ENCODE peak calls at places on chromosomes 3 and 15, in seven cellular contexts. L, H, R, G, M, E and A are unnamed samples.

GRCh38 chr3:42612928-42613327 is 12.4 kb downstream of the NKTR start:
- DNase-seq in L (no peak), H (no peak), R (no peak), G (no peak), M (no peak), E (no peak), A (no peak)

GRCh38 chr15:81744364-81744763 is 301.5 kb downstream of the MEX3B start:
- DNase-seq in L (no peak), H (no peak), R (no peak), G (no peak), M (no peak), E (no peak), A (no peak)

GRCh38 chr3:173395073-173395411 is 2.5 kb upstream of the NLGN1 start:
- DNase-seq in L (no peak), H (no peak), R (no peak), G (no peak), M (no peak), E (no peak), A (no peak)

GRCh38 chr15:20645956-20646355 is 104.4 kb upstream of the GOLGA6L6 start:
- DNase-seq in L (no peak), H (no peak), R (peak; percentile 73), G (peak; percentile 87), M (peak; percentile 75), E (peak; percentile 31), A (no peak)

GRCh38 chr3:48845170-48845569 is 2.5 kb downstream of the PRKAR2A start:
- DNase-seq in L (no peak), H (no peak), R (no peak), G (no peak), M (no peak), E (no peak), A (no peak)

GRCh38 chr3:15932348-15933300 is 134.8 kb upstream of the ANKRD28 start:
- DNase-seq in L (no peak), H (no peak), R (no peak), G (no peak), M (no peak), E (no peak), A (no peak)

GRCh38 chr15:67884514-67885225 is 44.8 kb upstream of the RNU6-1 start:
- DNase-seq in L (peak; percentile 86), H (no peak), R (peak; percentile 93), G (peak; percentile 83), M (peak; percentile 84), E (peak; percentile 92), A (no peak)

GRCh38 chr3:71532639-71533395 is 50.7 kb downstream of the FOXP1 start:
- DNase-seq in L (no peak), H (no peak), R (no peak), G (peak; percentile 67), M (no peak), E (peak; percentile 25), A (no peak)

GRCh38 chr3:13141991-13142412 is 68.8 kb upstream of the IQSEC1 start:
- DNase-seq in L (peak; percentile 49), H (no peak), R (peak; percentile 46), G (no peak), M (peak; percentile 67), E (no peak), A (no peak)

GRCh38 chr3:21509706-21510105 is 241.3 kb downstream of the ZNF385D start:
- DNase-seq in L (no peak), H (no peak), R (no peak), G (no peak), M (no peak), E (no peak), A (no peak)

GRCh38 chr3:171323934-171324535 is 136.2 kb downstream of the TNIK start:
- DNase-seq in L (no peak), H (no peak), R (no peak), G (no peak), M (no peak), E (no peak), A (no peak)

GRCh38 chr3:170867552-170867951 is 2.4 kb downstream of the RPL22L1 start:
- DNase-seq in L (no peak), H (no peak), R (no peak), G (no peak), M (no peak), E (no peak), A (no peak)

GRCh38 chr3:160564205-160564922 is 1.0 kb downstream of the KPNA4 start:
- DNase-seq in L (no peak), H (no peak), R (no peak), G (no peak), M (no peak), E (peak; percentile 25), A (no peak)

GRCh38 chr3:119184808-119185690 is 11.7 kb downstream of the UPK1B start:
- DNase-seq in L (no peak), H (no peak), R (no peak), G (no peak), M (no peak), E (no peak), A (no peak)

GRCh38 chr3:12423918-12424634 is 60.2 kb upstream of the TSEN2 start:
- DNase-seq in L (no peak), H (no peak), R (no peak), G (no peak), M (no peak), E (no peak), A (no peak)

GRCh38 chr3:172098698-172099494 is 59.5 kb downstream of the FNDC3B start:
- DNase-seq in L (no peak), H (no peak), R (no peak), G (no peak), M (no peak), E (no peak), A (no peak)

GRCh38 chr3:28718074-28718849 is 369.6 kb upstream of the AZI2 start:
- DNase-seq in L (no peak), H (no peak), R (no peak), G (no peak), M (no peak), E (no peak), A (no peak)

GRCh38 chr3:194296448-194296831 is 54.7 kb downstream of the CPN2 start:
- DNase-seq in L (no peak), H (peak; percentile 80), R (peak; percentile 68), G (peak; percentile 57), M (no peak), E (no peak), A (no peak)
- TF ChIP-seq POLR2AphosphoS5 in L (no peak), H (peak; percentile 63), R (peak; percentile 14), G (peak; percentile 61), M (no peak), E (peak; percentile 7), A (peak; percentile 52)

GRCh38 chr3:9951962-9952805 is at the start of gene PRRT3:
- DNase-seq in L (no peak), H (no peak), R (no peak), G (no peak), M (peak; percentile 90), E (peak; percentile 34), A (no peak)
- TF ChIP-seq POLR2A in L (no peak), H (no peak), R (no peak), G (no peak), M (no peak), E (no peak), A (no peak)

DNA sequence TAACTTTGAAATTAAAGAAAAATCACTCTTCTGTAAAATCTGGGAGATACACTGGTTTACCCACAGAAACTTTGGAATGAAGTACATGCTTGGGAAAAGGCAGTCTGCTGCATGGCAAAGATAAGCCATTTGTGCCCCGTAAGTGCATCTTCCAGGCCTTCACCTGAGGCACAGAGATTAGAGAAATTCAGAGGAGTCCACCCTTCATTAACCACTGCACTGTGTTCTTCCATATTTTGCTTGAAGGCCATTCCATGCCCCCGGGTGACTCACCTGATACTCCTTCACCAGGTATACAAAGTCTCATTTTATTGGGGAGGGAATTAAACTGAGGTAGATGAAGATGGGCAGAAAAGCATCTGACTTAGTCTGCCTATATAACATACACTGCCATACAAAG is 53.0 kb downstream of the CMSS1 start:
- DNase-seq in L (no peak), H (no peak), R (no peak), G (no peak), M (no peak), E (no peak), A (no peak)
- TF ChIP-seq POLR2AphosphoS5 in L (no peak), H (no peak), R (no peak), G (no peak), M (no peak), E (no peak), A (no peak)

DNA sequence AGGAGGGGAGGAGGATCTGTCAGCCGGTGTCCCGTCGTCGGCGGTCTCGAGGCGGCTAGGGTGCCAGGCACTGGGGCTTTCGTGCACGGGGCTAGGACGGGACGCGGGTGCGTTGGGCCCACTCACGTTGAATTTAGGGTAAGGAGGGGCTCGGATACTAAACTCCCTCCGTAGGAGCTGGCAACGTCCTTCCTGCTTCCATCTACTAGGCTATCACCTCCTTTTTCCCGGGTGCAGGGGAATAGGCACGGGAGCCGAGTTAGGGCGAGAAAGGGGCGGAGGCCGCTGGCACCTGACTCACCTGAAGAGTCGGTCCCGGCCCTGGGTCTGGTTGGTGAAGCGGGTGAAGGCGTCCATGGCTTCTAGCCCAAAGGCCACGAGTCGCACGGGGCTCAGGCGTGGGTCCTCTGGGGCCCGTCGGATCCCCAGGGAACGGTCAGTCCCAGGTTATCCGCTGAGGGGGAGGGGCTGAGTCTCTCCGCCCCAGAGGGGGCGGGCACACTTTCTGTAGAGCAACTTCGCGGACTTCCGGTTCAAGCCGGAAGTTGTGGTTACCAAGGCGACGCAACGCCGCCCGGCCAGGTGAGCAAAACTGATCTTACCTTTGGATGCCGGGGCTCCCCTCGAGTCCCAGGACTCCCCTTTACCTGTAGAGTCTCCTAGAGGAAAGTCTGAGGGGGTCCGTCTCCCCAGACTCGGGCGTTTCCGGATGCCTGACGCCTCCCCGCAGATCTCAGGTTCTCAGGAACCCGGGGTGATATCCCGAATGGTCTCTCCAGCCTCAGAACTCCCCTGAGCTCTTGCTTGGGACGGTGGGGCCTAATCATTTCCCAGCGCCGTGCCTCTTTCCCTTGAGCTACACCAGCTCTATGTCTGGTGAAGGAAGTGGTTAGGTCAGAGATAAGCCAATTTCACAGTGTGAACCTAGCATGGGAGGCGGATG is at the start of the genes PEX11A and WDR93:
- DNase-seq in L (peak; percentile 81), H (peak; percentile 59), R (peak; percentile 89), G (peak; percentile 81), M (peak; percentile 93), E (peak; percentile 90), A (peak; percentile 87)
- TF ChIP-seq POLR2A in L (peak; percentile 16), H (peak; percentile 30), R (no peak), G (peak; percentile 50), M (no peak), E (peak; percentile 86), A (no peak)

GRCh38 chr15:83230242-83230641 is 22.6 kb upstream of the HDGFL3 start:
- DNase-seq in L (no peak), H (no peak), R (no peak), G (no peak), M (no peak), E (no peak), A (no peak)

GRCh38 chr15:83225449-83225848 is 17.8 kb upstream of the HDGFL3 start:
- DNase-seq in L (no peak), H (no peak), R (no peak), G (no peak), M (no peak), E (no peak), A (no peak)
- TF ChIP-seq POLR2AphosphoS5 in L (no peak), H (no peak), R (no peak), G (no peak), M (no peak), E (no peak), A (no peak)

GRCh38 chr3:113838631-113839209 is at the start of gene GRAMD1C:
- DNase-seq in L (peak; percentile 91), H (peak; percentile 82), R (peak; percentile 91), G (peak; percentile 79), M (peak; percentile 98), E (peak; percentile 89), A (no peak)
- TF ChIP-seq POLR2A in L (no peak), H (no peak), R (no peak), G (no peak), M (no peak), E (no peak), A (no peak)

GRCh38 chr3:122716667-122717066 is 36.0 kb downstream of the PARP14 start:
- DNase-seq in L (no peak), H (no peak), R (no peak), G (no peak), M (no peak), E (no peak), A (no peak)
- TF ChIP-seq POLR2AphosphoS5 in L (no peak), H (no peak), R (no peak), G (no peak), M (no peak), E (no peak), A (no peak)